ENCODE peak calls at places on chromosomes 1 and 21, in ten cellular contexts. J, H, Y, M, O, I, Z, K, T and A are unnamed samples.
A peak's percentile ranks its signal among the peaks of the same experiment; 100 is the strongest.

GRCh38 chr1:17584539-17584938 is 45.0 kb downstream of the ARHGEF10L start:
- DNase-seq in M (no peak), K (no peak), H (no peak), O (no peak), J (no peak), T (no peak), Z (no peak), I (no peak), Y (no peak), A (no peak)

GRCh38 chr1:218983848-218984247 is 189.8 kb upstream of the LYPLAL1 start:
- DNase-seq in M (peak; percentile 40), H (no peak), O (no peak), Z (no peak), T (no peak), J (no peak), I (no peak), Y (no peak), K (no peak), A (no peak)

GRCh38 chr1:54872041-54872342 is 15.0 kb downstream of the DHCR24 start:
- DNase-seq in K (no peak), H (no peak), T (no peak), Z (no peak), O (no peak), M (no peak), I (no peak), J (no peak), Y (no peak), A (no peak)

GRCh38 chr1:202046227-202046626 is 35.8 kb downstream of the ELF3 start:
- DNase-seq in O (no peak), I (no peak), M (no peak), T (no peak), J (no peak), K (no peak), Z (no peak), H (peak; percentile 78), Y (no peak), A (no peak)

GRCh38 chr1:116735246-116735645 is 19.0 kb upstream of the CD2 start:
- DNase-seq in T (no peak), J (no peak), Z (no peak), H (no peak), M (no peak), I (no peak), Y (no peak), O (no peak), K (no peak), A (no peak)

GRCh38 chr1:208100906-208101305 is 143.3 kb downstream of the PLXNA2 start:
- DNase-seq in K (no peak), O (no peak), Y (no peak), J (no peak), Z (no peak), I (no peak), M (no peak), H (no peak), T (no peak), A (no peak)

GRCh38 chr1:29969576-29969975 is 733.3 kb downstream of the PTPRU start:
- DNase-seq in I (no peak), J (no peak), T (no peak), Y (no peak), M (no peak), O (no peak), H (no peak), Z (no peak), K (no peak), A (no peak)

GRCh38 chr21:44054710-44055109 is 42.6 kb downstream of the TRAPPC10 start:
- DNase-seq in M (no peak), O (no peak), Z (no peak), I (no peak), T (no peak), H (no peak), J (no peak), Y (no peak), K (no peak), A (no peak)